ENCODE peak calls at places on chromosome 7, in seven cellular contexts. T is BJ, J is BE2C, F is OCI-LY7, C is cardiac muscle cell, K is astrocyte of the spinal cord, H is body of pancreas. I is an unnamed sample.

GRCh38 chr7:133529861-133530260 is 277.0 kb downstream of the EXOC4 start:
- DNase-seq in T (no peak), J (no peak), F (no peak), C (no peak), K (no peak), H (no peak), I (no peak)

GRCh38 chr7:85172530-85172941 is 14.3 kb downstream of the SEMA3D start:
- DNase-seq in T (peak; percentile 62), J (no peak), F (no peak), C (peak; percentile 76), K (peak; percentile 89), H (no peak), I (no peak)

GRCh38 chr7:24502135-24502488 is 71.1 kb upstream of the PALS2 start:
- DNase-seq in T (no peak), J (no peak), F (no peak), C (no peak), K (no peak), H (no peak), I (no peak)

GRCh38 chr7:80151274-80151665 is 16.6 kb downstream of the GNAI1 start:
- DNase-seq in T (peak; percentile 61), J (no peak), F (no peak), C (peak; percentile 57), K (peak; percentile 71), H (no peak), I (no peak)

GRCh38 chr7:90326500-90326899 is 5.4 kb upstream of the FAM237B start:
- DNase-seq in T (no peak), J (no peak), F (no peak), C (no peak), K (no peak), H (no peak), I (no peak)

GRCh38 chr7:75611557-75612178 is 119.5 kb downstream of the SPDYE5 start:
- DNase-seq in T (no peak), J (no peak), F (no peak), C (no peak), K (no peak), H (peak; percentile 85), I (peak; percentile 16)

GRCh38 chr7:45146531-45147379 is 10.8 kb upstream of the RAMP3 start:
- DNase-seq in T (no peak), J (no peak), F (no peak), C (no peak), K (no peak), H (no peak), I (no peak)

GRCh38 chr7:92076509-92076908 is 57.8 kb downstream of the CYP51A1 start:
- DNase-seq in T (no peak), J (no peak), F (no peak), C (no peak), K (no peak), H (no peak), I (no peak)

GRCh38 chr7:101536232-101536631 is 92.9 kb downstream of the MYL10 start:
- DNase-seq in T (no peak), J (no peak), F (no peak), C (peak; percentile 13), K (no peak), H (no peak), I (no peak)

GRCh38 chr7:41693150-41693997 is 9.5 kb downstream of the INHBA start:
- DNase-seq in T (no peak), J (no peak), F (no peak), C (peak; percentile 74), K (no peak), H (peak; percentile 21), I (no peak)

GRCh38 chr7:29627631-29628030 is 64.0 kb downstream of the PRR15 start:
- DNase-seq in T (no peak), J (no peak), F (no peak), C (no peak), K (no peak), H (no peak), I (no peak)

GRCh38 chr7:121214652-121215051 is 114.1 kb upstream of the WNT16 start:
- DNase-seq in T (no peak), J (no peak), F (no peak), C (no peak), K (no peak), H (no peak), I (no peak)

GRCh38 chr7:41698114-41698513 is 4.8 kb downstream of the INHBA start:
- DNase-seq in T (no peak), J (no peak), F (no peak), C (no peak), K (peak; percentile 38), H (no peak), I (no peak)

GRCh38 chr7:20786779-20787651 is at the start of gene SP8:
- DNase-seq in T (no peak), J (peak; percentile 57), F (no peak), C (no peak), K (no peak), H (no peak), I (no peak)

GRCh38 chr7:78254397-78255055 is 456.0 kb downstream of the PHTF2 start:
- DNase-seq in T (no peak), J (no peak), F (peak; percentile 92), C (no peak), K (no peak), H (no peak), I (no peak)

GRCh38 chr7:30755384-30756154 is 3.6 kb downstream of the INMT start:
- DNase-seq in T (no peak), J (peak; percentile 87), F (no peak), C (peak; percentile 85), K (no peak), H (peak; percentile 63), I (no peak)

GRCh38 chr7:78437118-78437517 is 638.5 kb downstream of the PHTF2 start:
- DNase-seq in T (peak; percentile 29), J (no peak), F (no peak), C (peak; percentile 21), K (peak; percentile 36), H (no peak), I (no peak)

GRCh38 chr7:19284596-19285300 is 139.5 kb upstream of the FERD3L start:
- DNase-seq in T (peak; percentile 9), J (no peak), F (no peak), C (peak; percentile 38), K (peak; percentile 46), H (no peak), I (no peak)

GRCh38 chr7:68073701-68074100 is 1077.1 kb downstream of the TYW1 start:
- DNase-seq in T (no peak), J (no peak), F (no peak), C (no peak), K (no peak), H (no peak), I (no peak)

GRCh38 chr7:93232673-93233018 is 480 bp downstream of the VPS50 start:
- DNase-seq in T (no peak), J (peak; percentile 6), F (peak; percentile 14), C (peak; percentile 4), K (no peak), H (no peak), I (no peak)

GRCh38 chr7:155410436-155410835 is 47.5 kb upstream of the EN2 start:
- DNase-seq in T (no peak), J (no peak), F (no peak), C (no peak), K (no peak), H (no peak), I (no peak)

GRCh38 chr7:120725376-120726039 is 132.4 kb downstream of the TSPAN12 start:
- DNase-seq in T (no peak), J (no peak), F (peak; percentile 37), C (peak; percentile 69), K (peak; percentile 60), H (no peak), I (no peak)

DNA sequence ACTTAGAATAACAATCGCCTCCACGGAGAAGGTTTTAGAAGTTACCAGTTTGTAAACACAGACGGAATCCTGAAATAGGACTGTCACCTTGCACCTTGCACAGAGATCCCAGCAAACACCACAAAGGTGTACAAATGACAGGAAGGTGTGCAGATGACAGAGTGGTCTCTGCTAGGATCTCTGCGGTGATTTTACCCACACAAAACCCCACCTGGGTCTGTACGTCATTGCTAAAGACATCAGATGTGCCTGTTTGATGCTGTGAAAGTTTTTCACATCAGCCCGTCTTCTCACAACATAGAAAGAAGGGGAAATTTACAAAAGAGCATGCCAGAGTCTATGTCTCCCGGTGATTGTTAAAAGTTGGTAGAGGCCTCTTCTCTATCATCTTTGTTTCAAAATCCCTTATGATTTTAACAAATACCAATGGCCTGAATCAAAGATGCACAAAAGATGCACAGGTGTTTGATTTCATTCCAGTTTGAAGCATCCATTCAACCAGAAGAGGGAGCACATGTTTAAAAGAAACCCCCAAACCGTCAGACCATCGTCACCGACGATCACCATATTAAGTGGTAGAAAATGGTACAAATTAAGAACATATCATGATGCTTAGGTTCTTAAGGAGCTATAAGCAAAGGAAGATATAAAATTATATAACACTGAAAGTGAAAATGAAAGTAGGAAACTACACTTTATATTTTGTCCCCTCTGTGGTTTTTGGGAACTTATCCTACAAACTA is 576.5 kb downstream of the PTPRN2 start:
- DNase-seq in T (no peak), J (no peak), F (no peak), C (no peak), K (no peak), H (no peak), I (no peak)
- TF ChIP-seq CTCF in T (no peak), J (no peak), F (no peak), C (no peak), K (no peak), H (no peak), I (no peak)

GRCh38 chr7:11552676-11553075 is 279.3 kb downstream of the THSD7A start:
- DNase-seq in T (no peak), J (peak; percentile 63), F (no peak), C (no peak), K (no peak), H (no peak), I (no peak)

GRCh38 chr7:11557627-11558026 is 274.4 kb downstream of the THSD7A start:
- DNase-seq in T (no peak), J (peak; percentile 20), F (peak; percentile 66), C (peak; percentile 72), K (no peak), H (peak; percentile 34), I (no peak)
- TF ChIP-seq CTCF in T (no peak), J (peak; percentile 64), F (peak; percentile 69), C (peak; percentile 54), K (peak; percentile 32), H (no peak), I (peak; percentile 9)

DNA sequence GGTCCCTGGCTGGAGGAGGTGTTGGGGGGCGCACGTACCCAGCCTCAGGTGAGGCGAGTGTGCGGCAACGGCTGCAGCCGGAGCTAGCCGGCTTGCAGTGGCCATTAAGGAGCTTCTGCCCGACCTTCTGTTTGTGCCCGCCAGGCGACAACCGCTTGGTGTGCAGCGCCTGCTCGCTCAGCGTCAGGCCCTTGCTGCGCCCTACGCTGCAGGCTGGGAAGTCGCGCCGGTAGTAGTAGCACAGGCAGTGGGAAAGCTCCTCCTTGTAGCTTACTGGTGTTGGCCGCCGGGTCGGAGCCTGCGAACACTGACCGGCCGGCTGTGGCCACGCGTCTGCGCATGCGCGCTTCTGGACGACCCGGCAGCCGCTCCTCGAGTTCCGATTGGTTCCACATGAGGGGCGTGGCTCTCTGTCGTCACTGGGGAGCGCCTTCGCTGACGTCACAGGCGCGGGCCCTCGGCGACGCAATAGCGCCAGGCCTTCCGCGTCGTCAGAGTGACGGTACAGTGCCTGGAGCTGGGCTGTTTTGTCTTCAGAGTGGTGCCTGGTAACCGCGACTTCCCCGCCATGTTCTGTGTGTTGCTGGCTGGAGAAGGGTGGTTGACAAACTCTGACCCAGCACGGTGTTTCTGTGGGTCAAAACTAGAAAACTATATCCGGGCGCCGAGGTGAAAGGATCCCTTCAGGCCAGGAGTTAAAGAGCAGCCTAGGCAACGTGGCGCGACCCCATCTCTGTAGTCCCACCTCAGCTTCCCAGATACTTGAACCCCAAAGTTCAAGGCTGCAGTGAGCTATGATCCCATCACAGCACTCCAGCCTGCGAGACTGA is 76.3 kb upstream of the TMEM248 start:
- DNase-seq in T (peak; percentile 86), J (peak; percentile 99), F (peak; percentile 99), C (peak; percentile 99), K (peak; percentile 98), H (peak; percentile 99), I (peak; percentile 99)
- TF ChIP-seq CTCF in T (peak; percentile 37), J (no peak), F (peak; percentile 28), C (peak; percentile 13), K (peak; percentile 18), H (peak; percentile 17), I (peak; percentile 35)

GRCh38 chr7:48035301-48035966 is at the start of gene C7orf57:
- DNase-seq in T (no peak), J (peak; percentile 95), F (peak; percentile 84), C (peak; percentile 91), K (peak; percentile 83), H (peak; percentile 93), I (peak; percentile 91)
- TF ChIP-seq CTCF in T (peak; percentile 46), J (peak; percentile 4), F (peak; percentile 52), C (no peak), K (peak; percentile 22), H (no peak), I (no peak)